ENCODE peak calls at places on chromosomes 6 and 20, in six cellular contexts. A is GM23338, Y is prostate gland, X is H1, N is testis, B is heart right ventricle. Q is an unnamed sample.

GRCh38 chr6:19925533-19925932 is 88.4 kb downstream of the ID4 start:
- DNase-seq in A (no peak), Y (no peak), X (no peak), N (no peak), B (no peak), Q (no peak)

GRCh38 chr6:1940381-1940780 is 305.0 kb downstream of the GMDS start:
- DNase-seq in A (no peak), Y (no peak), X (no peak), N (no peak), B (no peak), Q (no peak)

GRCh38 chr20:41169791-41170351 is 32.5 kb downstream of the PLCG1 start:
- DNase-seq in A (no peak), Y (no peak), X (no peak), N (no peak), B (no peak), Q (no peak)

GRCh38 chr6:150119256-150119655 is 23.6 kb upstream of the PPP1R14C start:
- DNase-seq in A (no peak), Y (no peak), X (no peak), N (no peak), B (peak; percentile 22), Q (no peak)

GRCh38 chr20:11544029-11544678 is 373.5 kb upstream of the BTBD3 start:
- DNase-seq in A (peak; percentile 87), Y (peak; percentile 75), X (no peak), N (peak; percentile 54), B (peak; percentile 62), Q (peak; percentile 52)

GRCh38 chr6:110404602-110405001 is 10.8 kb downstream of the DDO start:
- DNase-seq in A (no peak), Y (no peak), X (no peak), N (no peak), B (no peak), Q (no peak)

GRCh38 chr6:19771753-19772336 is 65.3 kb upstream of the ID4 start:
- DNase-seq in A (no peak), Y (no peak), X (no peak), N (no peak), B (no peak), Q (no peak)

GRCh38 chr6:140003217-140003616 is 628.8 kb upstream of the CITED2 start:
- DNase-seq in A (peak; percentile 33), Y (no peak), X (no peak), N (no peak), B (no peak), Q (no peak)

GRCh38 chr6:119179842-119180241 is 101.4 kb upstream of the FAM184A start:
- DNase-seq in A (no peak), Y (no peak), X (no peak), N (no peak), B (no peak), Q (no peak)

GRCh38 chr20:4087923-4088322 is 72.6 kb upstream of the RNF24 start:
- DNase-seq in A (no peak), Y (no peak), X (no peak), N (no peak), B (no peak), Q (no peak)

GRCh38 chr20:1169224-1169623 is 15.6 kb downstream of the TMEM74B start:
- DNase-seq in A (no peak), Y (no peak), X (no peak), N (no peak), B (no peak), Q (no peak)

GRCh38 chr20:7841291-7841966 is 98.8 kb downstream of the HAO1 start:
- DNase-seq in A (no peak), Y (no peak), X (no peak), N (no peak), B (peak; percentile 15), Q (no peak)

GRCh38 chr20:49865559-49865958 is 49.8 kb downstream of the SPATA2 start:
- DNase-seq in A (no peak), Y (no peak), X (no peak), N (no peak), B (no peak), Q (no peak)

GRCh38 chr20:1402149-1402548 is 9.3 kb upstream of the FKBP1A start:
- DNase-seq in A (no peak), Y (no peak), X (no peak), N (no peak), B (no peak), Q (no peak)

GRCh38 chr6:159092631-159093030 is 47.8 kb upstream of the TAGAP start:
- DNase-seq in A (no peak), Y (no peak), X (peak; percentile 4), N (no peak), B (no peak), Q (no peak)

GRCh38 chr6:159984268-159984786 is 15.4 kb downstream of the IGF2R start:
- DNase-seq in A (no peak), Y (no peak), X (no peak), N (no peak), B (no peak), Q (no peak)

GRCh38 chr6:30686908-30687658 is 638 bp upstream of the PPP1R18 start:
- DNase-seq in A (peak; percentile 84), Y (peak; percentile 76), X (peak; percentile 92), N (peak; percentile 90), B (peak; percentile 96), Q (no peak)

GRCh38 chr20:38228436-38228835 is 32.1 kb downstream of the KIAA1755 start:
- DNase-seq in A (no peak), Y (no peak), X (no peak), N (peak; percentile 47), B (no peak), Q (no peak)

GRCh38 chr20:64009811-64010387 is 26.1 kb upstream of the C20orf204 start:
- DNase-seq in A (no peak), Y (no peak), X (no peak), N (no peak), B (no peak), Q (no peak)

GRCh38 chr6:34528996-34529664 is 27.0 kb downstream of the SPDEF start:
- DNase-seq in A (no peak), Y (no peak), X (no peak), N (no peak), B (no peak), Q (no peak)

GRCh38 chr20:54221996-54222890 is 14.4 kb downstream of the PFDN4 start:
- DNase-seq in A (no peak), Y (peak; percentile 21), X (no peak), N (peak; percentile 59), B (no peak), Q (no peak)

GRCh38 chr6:48986803-48987202 is 476.2 kb downstream of the MMUT start:
- DNase-seq in A (no peak), Y (no peak), X (no peak), N (no peak), B (no peak), Q (no peak)

DNA sequence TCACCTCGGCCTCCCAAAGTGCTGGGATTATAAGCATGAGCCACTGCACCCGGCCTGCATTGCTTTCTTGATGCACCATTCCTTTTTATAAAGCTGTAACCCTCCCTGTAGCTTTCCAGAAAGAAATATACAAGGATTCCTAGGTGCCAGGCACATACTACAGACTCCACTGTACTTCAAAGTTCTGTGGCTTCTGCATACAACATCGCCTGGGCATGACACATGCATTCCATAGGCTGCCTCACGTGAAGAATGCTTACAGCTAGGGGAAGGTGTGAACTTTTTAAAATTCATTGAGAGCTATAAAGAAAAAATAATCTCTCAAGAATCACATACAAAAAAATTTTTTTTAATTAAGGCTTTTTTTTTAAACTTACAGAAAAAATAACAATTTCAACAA is 50.2 kb downstream of the TRAM2 start:
- DNase-seq in A (no peak), Y (no peak), X (no peak), N (no peak), B (no peak), Q (no peak)
- H3K27ac ChIP-seq in A (no peak overlapping the region), Y (no peak overlapping the region), X (no peak overlapping the region), N (no peak overlapping the region), B (no peak overlapping the region), Q (no peak overlapping the region)

GRCh38 chr20:5177071-5177470 is 50.3 kb downstream of the CDS2 start:
- DNase-seq in A (no peak), Y (no peak), X (no peak), N (no peak), B (no peak), Q (no peak)
- H3K27ac ChIP-seq in A (peak overlapping the region; percentile 82), Y (no peak overlapping the region), X (no peak overlapping the region), N (no peak overlapping the region), B (no peak overlapping the region), Q (no peak overlapping the region)

DNA sequence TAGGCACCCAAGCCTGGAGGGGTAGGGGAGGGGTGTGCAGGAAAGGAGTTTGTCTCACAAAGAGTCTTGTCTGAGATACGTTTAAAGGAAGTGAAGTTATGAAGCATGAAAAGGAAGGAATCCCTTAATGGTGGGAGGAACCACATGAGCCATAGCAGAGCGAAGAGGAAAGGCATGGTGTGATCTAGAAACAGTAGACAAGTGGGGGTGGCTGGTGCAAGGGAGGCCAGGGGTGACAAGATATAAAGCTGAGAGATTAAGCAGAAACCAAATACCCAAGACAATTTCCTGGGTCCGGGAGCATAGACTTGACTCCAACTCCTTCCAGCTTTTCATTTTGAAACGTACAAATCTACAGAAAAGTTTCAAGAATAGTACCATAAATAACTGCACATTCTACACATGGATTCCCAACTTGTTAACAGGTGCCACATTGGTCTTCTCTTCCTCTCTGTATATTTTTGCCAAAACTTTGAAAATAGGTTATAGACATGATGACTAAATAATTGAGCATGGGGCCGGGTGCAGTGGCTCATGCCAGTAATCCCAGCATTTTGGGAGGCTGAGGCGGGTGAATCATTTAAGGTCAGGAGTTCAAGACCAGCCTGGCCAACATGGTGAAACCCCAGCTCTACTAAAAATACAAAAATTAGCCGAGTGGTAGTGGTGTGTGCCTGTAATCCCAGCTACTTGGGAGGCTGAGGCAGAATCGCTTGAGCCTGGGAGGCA is 211.6 kb downstream of the SLC24A3 start:
- DNase-seq in A (no peak), Y (no peak), X (no peak), N (no peak), B (no peak), Q (no peak)
- H3K27ac ChIP-seq in A (peak overlapping the region; percentile 50), Y (no peak overlapping the region), X (no peak overlapping the region), N (no peak overlapping the region), B (no peak overlapping the region), Q (no peak overlapping the region)

GRCh38 chr20:5128886-5129285 is 2.1 kb downstream of the CDS2 start:
- DNase-seq in A (no peak), Y (no peak), X (no peak), N (no peak), B (no peak), Q (no peak)

GRCh38 chr20:5131502-5131901 is 4.7 kb downstream of the CDS2 start:
- DNase-seq in A (no peak), Y (no peak), X (no peak), N (no peak), B (no peak), Q (no peak)

GRCh38 chr20:5136096-5136495 is 9.3 kb downstream of the CDS2 start:
- DNase-seq in A (peak; percentile 66), Y (no peak), X (no peak), N (no peak), B (no peak), Q (no peak)

GRCh38 chr20:5135363-5136012 is 8.7 kb downstream of the CDS2 start:
- DNase-seq in A (no peak), Y (no peak), X (peak; percentile 30), N (no peak), B (no peak), Q (no peak)

GRCh38 chr20:5133998-5134397 is 7.2 kb downstream of the CDS2 start:
- DNase-seq in A (no peak), Y (no peak), X (no peak), N (no peak), B (no peak), Q (no peak)
- H3K27ac ChIP-seq in A (no peak overlapping the region), Y (no peak overlapping the region), X (no peak overlapping the region), N (peak overlapping the region; percentile 51), B (peak overlapping the region; percentile 52), Q (no peak overlapping the region)